ENCODE peak calls at places on chromosomes 12 and 14, in ten cellular contexts. One of them, this sample, is unnamed.

GRCh38 chr12:15580431-15580830 is 208.8 kb downstream of the EPS8 start:
- DNase-seq in AG09309: no peak
- DNase-seq in fibroblast of pulmonary artery: no peak
- DNase-seq in heart right ventricle: no peak
- DNase-seq in keratinocyte: no peak
- DNase-seq in colonic mucosa: peak; percentile 52
- DNase-seq in tibial artery: no peak
- DNase-seq in OCI-LY7: peak; percentile 14
- DNase-seq in lower lobe of right lung: no peak
- DNase-seq in cardiac fibroblast: no peak
- DNase-seq in this sample: no peak

GRCh38 chr14:21104448-21105060 is 3.7 kb downstream of the TMEM253 start:
- DNase-seq in fibroblast of pulmonary artery: peak; percentile 85
- DNase-seq in lower lobe of right lung: peak; percentile 85
- DNase-seq in AG09309: no peak
- DNase-seq in OCI-LY7: peak; percentile 80
- DNase-seq in heart right ventricle: peak; percentile 76
- DNase-seq in cardiac fibroblast: peak; percentile 87
- DNase-seq in tibial artery: peak; percentile 79
- DNase-seq in keratinocyte: no peak
- DNase-seq in colonic mucosa: peak; percentile 85
- DNase-seq in this sample: no peak

GRCh38 chr12:48349471-48349870 is 1.2 kb downstream of the ZNF641 start:
- DNase-seq in keratinocyte: no peak
- DNase-seq in OCI-LY7: peak; percentile 4
- DNase-seq in lower lobe of right lung: no peak
- DNase-seq in AG09309: no peak
- DNase-seq in cardiac fibroblast: peak; percentile 41
- DNase-seq in heart right ventricle: peak; percentile 58
- DNase-seq in tibial artery: no peak
- DNase-seq in colonic mucosa: no peak
- DNase-seq in fibroblast of pulmonary artery: peak; percentile 57
- DNase-seq in this sample: no peak

GRCh38 chr14:94738786-94739185 is 31.1 kb downstream of the GSC start:
- DNase-seq in fibroblast of pulmonary artery: peak; percentile 4
- DNase-seq in cardiac fibroblast: peak; percentile 78
- DNase-seq in keratinocyte: no peak
- DNase-seq in lower lobe of right lung: no peak
- DNase-seq in OCI-LY7: no peak
- DNase-seq in tibial artery: no peak
- DNase-seq in AG09309: no peak
- DNase-seq in colonic mucosa: no peak
- DNase-seq in heart right ventricle: no peak
- DNase-seq in this sample: no peak

GRCh38 chr14:55777867-55778266 is 197.9 kb downstream of the KTN1 start:
- DNase-seq in OCI-LY7: no peak
- DNase-seq in cardiac fibroblast: no peak
- DNase-seq in fibroblast of pulmonary artery: no peak
- DNase-seq in heart right ventricle: no peak
- DNase-seq in lower lobe of right lung: no peak
- DNase-seq in keratinocyte: no peak
- DNase-seq in tibial artery: no peak
- DNase-seq in colonic mucosa: no peak
- DNase-seq in AG09309: no peak
- DNase-seq in this sample: no peak

GRCh38 chr14:31457665-31458659 is 656 bp upstream of the DTD2 start:
- DNase-seq in lower lobe of right lung: no peak
- DNase-seq in heart right ventricle: no peak
- DNase-seq in keratinocyte: no peak
- DNase-seq in colonic mucosa: no peak
- DNase-seq in tibial artery: no peak
- DNase-seq in AG09309: no peak
- DNase-seq in cardiac fibroblast: no peak
- DNase-seq in fibroblast of pulmonary artery: no peak
- DNase-seq in OCI-LY7: no peak
- DNase-seq in this sample: no peak

GRCh38 chr14:31084385-31084784 is 58.2 kb upstream of the STRN3 start:
- DNase-seq in colonic mucosa: no peak
- DNase-seq in fibroblast of pulmonary artery: no peak
- DNase-seq in keratinocyte: no peak
- DNase-seq in lower lobe of right lung: no peak
- DNase-seq in tibial artery: no peak
- DNase-seq in AG09309: no peak
- DNase-seq in OCI-LY7: peak; percentile 85
- DNase-seq in cardiac fibroblast: no peak
- DNase-seq in heart right ventricle: no peak
- DNase-seq in this sample: no peak

GRCh38 chr14:101290681-101291080 is 270.6 kb upstream of the DIO3 start:
- DNase-seq in lower lobe of right lung: no peak
- DNase-seq in cardiac fibroblast: no peak
- DNase-seq in heart right ventricle: no peak
- DNase-seq in colonic mucosa: no peak
- DNase-seq in tibial artery: no peak
- DNase-seq in AG09309: no peak
- DNase-seq in fibroblast of pulmonary artery: no peak
- DNase-seq in keratinocyte: no peak
- DNase-seq in OCI-LY7: no peak
- DNase-seq in this sample: no peak

GRCh38 chr12:6347367-6348338 is 5.8 kb upstream of the TNFRSF1A start:
- DNase-seq in AG09309: no peak
- DNase-seq in keratinocyte: no peak
- DNase-seq in colonic mucosa: no peak
- DNase-seq in tibial artery: peak; percentile 87
- DNase-seq in heart right ventricle: peak; percentile 65
- DNase-seq in cardiac fibroblast: peak; percentile 55
- DNase-seq in fibroblast of pulmonary artery: peak; percentile 97
- DNase-seq in lower lobe of right lung: no peak
- DNase-seq in OCI-LY7: no peak
- DNase-seq in this sample: no peak

GRCh38 chr14:104800600-104801283 is at the start of gene ZBTB42:
- DNase-seq in OCI-LY7: peak; percentile 53
- DNase-seq in keratinocyte: no peak
- DNase-seq in cardiac fibroblast: peak; percentile 41
- DNase-seq in heart right ventricle: no peak
- DNase-seq in colonic mucosa: peak; percentile 92
- DNase-seq in fibroblast of pulmonary artery: peak; percentile 48
- DNase-seq in AG09309: no peak
- DNase-seq in lower lobe of right lung: peak; percentile 93
- DNase-seq in tibial artery: peak; percentile 51
- DNase-seq in this sample: no peak

GRCh38 chr12:64889434-64890216 is 65.2 kb downstream of the TBC1D30 start:
- DNase-seq in AG09309: no peak
- DNase-seq in cardiac fibroblast: no peak
- DNase-seq in tibial artery: no peak
- DNase-seq in lower lobe of right lung: no peak
- DNase-seq in heart right ventricle: no peak
- DNase-seq in keratinocyte: no peak
- DNase-seq in fibroblast of pulmonary artery: no peak
- DNase-seq in OCI-LY7: no peak
- DNase-seq in colonic mucosa: no peak
- DNase-seq in this sample: no peak

GRCh38 chr12:20629414-20630156 is 65.5 kb upstream of the SLCO1C1 start:
- DNase-seq in colonic mucosa: peak; percentile 58
- DNase-seq in cardiac fibroblast: peak; percentile 79
- DNase-seq in AG09309: no peak
- DNase-seq in tibial artery: peak; percentile 25
- DNase-seq in fibroblast of pulmonary artery: peak; percentile 71
- DNase-seq in lower lobe of right lung: no peak
- DNase-seq in heart right ventricle: no peak
- DNase-seq in OCI-LY7: no peak
- DNase-seq in keratinocyte: no peak
- DNase-seq in this sample: no peak

GRCh38 chr14:90060312-90060964 is 1.4 kb upstream of the KCNK13 start:
- DNase-seq in tibial artery: no peak
- DNase-seq in OCI-LY7: no peak
- DNase-seq in cardiac fibroblast: peak; percentile 64
- DNase-seq in colonic mucosa: peak; percentile 42
- DNase-seq in heart right ventricle: peak; percentile 61
- DNase-seq in fibroblast of pulmonary artery: peak; percentile 47
- DNase-seq in AG09309: no peak
- DNase-seq in keratinocyte: no peak
- DNase-seq in lower lobe of right lung: peak; percentile 47
- DNase-seq in this sample: no peak

GRCh38 chr14:53894456-53894855 is 62.2 kb downstream of the BMP4 start:
- DNase-seq in colonic mucosa: no peak
- DNase-seq in keratinocyte: no peak
- DNase-seq in heart right ventricle: no peak
- DNase-seq in OCI-LY7: no peak
- DNase-seq in tibial artery: no peak
- DNase-seq in lower lobe of right lung: no peak
- DNase-seq in fibroblast of pulmonary artery: peak; percentile 74
- DNase-seq in cardiac fibroblast: peak; percentile 77
- DNase-seq in AG09309: peak; percentile 61
- DNase-seq in this sample: no peak

GRCh38 chr12:94178886-94179285 is 30.5 kb downstream of the PLXNC1 start:
- DNase-seq in fibroblast of pulmonary artery: no peak
- DNase-seq in keratinocyte: no peak
- DNase-seq in cardiac fibroblast: no peak
- DNase-seq in tibial artery: no peak
- DNase-seq in AG09309: no peak
- DNase-seq in OCI-LY7: no peak
- DNase-seq in heart right ventricle: no peak
- DNase-seq in colonic mucosa: no peak
- DNase-seq in lower lobe of right lung: no peak
- DNase-seq in this sample: no peak

GRCh38 chr12:95870897-95871296 is 12.1 kb downstream of the SNRPF start:
- DNase-seq in lower lobe of right lung: no peak
- DNase-seq in fibroblast of pulmonary artery: no peak
- DNase-seq in heart right ventricle: no peak
- DNase-seq in AG09309: no peak
- DNase-seq in colonic mucosa: no peak
- DNase-seq in cardiac fibroblast: no peak
- DNase-seq in keratinocyte: no peak
- DNase-seq in OCI-LY7: no peak
- DNase-seq in tibial artery: no peak
- DNase-seq in this sample: no peak

GRCh38 chr14:70193396-70193795 is 4.6 kb upstream of the SLC8A3 start:
- DNase-seq in heart right ventricle: no peak
- DNase-seq in fibroblast of pulmonary artery: no peak
- DNase-seq in cardiac fibroblast: no peak
- DNase-seq in colonic mucosa: no peak
- DNase-seq in lower lobe of right lung: no peak
- DNase-seq in AG09309: no peak
- DNase-seq in tibial artery: no peak
- DNase-seq in keratinocyte: no peak
- DNase-seq in OCI-LY7: no peak
- DNase-seq in this sample: no peak
- TF ChIP-seq CTCF in heart right ventricle: no peak
- TF ChIP-seq CTCF in fibroblast of pulmonary artery: no peak
- TF ChIP-seq CTCF in cardiac fibroblast: no peak
- TF ChIP-seq CTCF in colonic mucosa: no peak
- TF ChIP-seq CTCF in lower lobe of right lung: no peak
- TF ChIP-seq CTCF in AG09309: no peak
- TF ChIP-seq CTCF in tibial artery: no peak
- TF ChIP-seq CTCF in keratinocyte: no peak
- TF ChIP-seq CTCF in OCI-LY7: no peak
- TF ChIP-seq CTCF in this sample: no peak

GRCh38 chr12:123367511-123367910 is 2.9 kb upstream of the SBNO1 start:
- DNase-seq in fibroblast of pulmonary artery: no peak
- DNase-seq in colonic mucosa: no peak
- DNase-seq in cardiac fibroblast: peak; percentile 18
- DNase-seq in tibial artery: no peak
- DNase-seq in OCI-LY7: no peak
- DNase-seq in heart right ventricle: no peak
- DNase-seq in lower lobe of right lung: no peak
- DNase-seq in AG09309: no peak
- DNase-seq in keratinocyte: no peak
- DNase-seq in this sample: no peak

GRCh38 chr12:123363385-123363742 is 1.3 kb downstream of the SBNO1 start:
- DNase-seq in keratinocyte: no peak
- DNase-seq in colonic mucosa: no peak
- DNase-seq in cardiac fibroblast: no peak
- DNase-seq in OCI-LY7: peak; percentile 49
- DNase-seq in AG09309: no peak
- DNase-seq in fibroblast of pulmonary artery: peak; percentile 19
- DNase-seq in heart right ventricle: no peak
- DNase-seq in tibial artery: no peak
- DNase-seq in lower lobe of right lung: no peak
- DNase-seq in this sample: no peak

GRCh38 chr12:123363743-123364531 is 710 bp downstream of the SBNO1 start:
- DNase-seq in AG09309: no peak
- DNase-seq in tibial artery: no peak
- DNase-seq in OCI-LY7: peak; percentile 52
- DNase-seq in heart right ventricle: peak; percentile 30
- DNase-seq in cardiac fibroblast: peak; percentile 32
- DNase-seq in colonic mucosa: peak; percentile 65
- DNase-seq in fibroblast of pulmonary artery: no peak
- DNase-seq in keratinocyte: no peak
- DNase-seq in lower lobe of right lung: peak; percentile 65
- DNase-seq in this sample: no peak

GRCh38 chr12:123365141-123365917 is 682 bp upstream of the SBNO1 start:
- DNase-seq in fibroblast of pulmonary artery: peak; percentile 99
- DNase-seq in cardiac fibroblast: peak; percentile 99
- DNase-seq in heart right ventricle: peak; percentile 98
- DNase-seq in OCI-LY7: peak; percentile 100
- DNase-seq in colonic mucosa: peak; percentile 98
- DNase-seq in lower lobe of right lung: peak; percentile 98
- DNase-seq in AG09309: peak; percentile 93
- DNase-seq in keratinocyte: peak; percentile 93
- DNase-seq in tibial artery: peak; percentile 97
- DNase-seq in this sample: peak; percentile 82

GRCh38 chr12:123364532-123365140 is at the start of gene SBNO1:
- DNase-seq in lower lobe of right lung: peak; percentile 91
- DNase-seq in colonic mucosa: peak; percentile 90
- DNase-seq in OCI-LY7: peak; percentile 95
- DNase-seq in AG09309: no peak
- DNase-seq in cardiac fibroblast: peak; percentile 91
- DNase-seq in keratinocyte: peak; percentile 58
- DNase-seq in fibroblast of pulmonary artery: peak; percentile 89
- DNase-seq in heart right ventricle: peak; percentile 91
- DNase-seq in tibial artery: peak; percentile 89
- DNase-seq in this sample: peak; percentile 64
- TF ChIP-seq CTCF in lower lobe of right lung: no peak
- TF ChIP-seq CTCF in colonic mucosa: no peak
- TF ChIP-seq CTCF in OCI-LY7: no peak
- TF ChIP-seq CTCF in AG09309: no peak
- TF ChIP-seq CTCF in cardiac fibroblast: no peak
- TF ChIP-seq CTCF in keratinocyte: no peak
- TF ChIP-seq CTCF in fibroblast of pulmonary artery: no peak
- TF ChIP-seq CTCF in heart right ventricle: no peak
- TF ChIP-seq CTCF in tibial artery: no peak
- TF ChIP-seq CTCF in this sample: no peak

GRCh38 chr14:91177797-91178147 is 63.9 kb downstream of the DGLUCY start:
- DNase-seq in fibroblast of pulmonary artery: no peak
- DNase-seq in OCI-LY7: no peak
- DNase-seq in lower lobe of right lung: no peak
- DNase-seq in tibial artery: no peak
- DNase-seq in keratinocyte: no peak
- DNase-seq in colonic mucosa: no peak
- DNase-seq in heart right ventricle: no peak
- DNase-seq in cardiac fibroblast: no peak
- DNase-seq in AG09309: no peak
- DNase-seq in this sample: no peak
- TF ChIP-seq CTCF in fibroblast of pulmonary artery: no peak
- TF ChIP-seq CTCF in OCI-LY7: no peak
- TF ChIP-seq CTCF in lower lobe of right lung: no peak
- TF ChIP-seq CTCF in tibial artery: no peak
- TF ChIP-seq CTCF in keratinocyte: no peak
- TF ChIP-seq CTCF in colonic mucosa: no peak
- TF ChIP-seq CTCF in heart right ventricle: no peak
- TF ChIP-seq CTCF in cardiac fibroblast: no peak
- TF ChIP-seq CTCF in AG09309: no peak
- TF ChIP-seq CTCF in this sample: no peak

GRCh38 chr12:85441740-85442139 is 161.7 kb downstream of the ALX1 start:
- DNase-seq in AG09309: no peak
- DNase-seq in keratinocyte: no peak
- DNase-seq in tibial artery: no peak
- DNase-seq in OCI-LY7: no peak
- DNase-seq in fibroblast of pulmonary artery: peak; percentile 33
- DNase-seq in heart right ventricle: no peak
- DNase-seq in lower lobe of right lung: no peak
- DNase-seq in colonic mucosa: no peak
- DNase-seq in cardiac fibroblast: peak; percentile 26
- DNase-seq in this sample: no peak
- TF ChIP-seq CTCF in AG09309: no peak
- TF ChIP-seq CTCF in keratinocyte: no peak
- TF ChIP-seq CTCF in tibial artery: no peak
- TF ChIP-seq CTCF in OCI-LY7: peak; percentile 36
- TF ChIP-seq CTCF in fibroblast of pulmonary artery: peak; percentile 41
- TF ChIP-seq CTCF in heart right ventricle: no peak
- TF ChIP-seq CTCF in lower lobe of right lung: peak; percentile 8
- TF ChIP-seq CTCF in colonic mucosa: no peak
- TF ChIP-seq CTCF in cardiac fibroblast: peak; percentile 25
- TF ChIP-seq CTCF in this sample: no peak

This sample was measured in omental fat pad.